ENCODE peak calls at places on chromosomes 11 and 22, in nine cellular contexts. Z is activated effector memory CD4-positive, alpha-beta T cell treated with anti-CD3 and anti-CD28 coated beads, Interleukin-2, amount 50 U/mL, for 16 hours; M is activated T-cell treated with anti-CD3 and anti-CD28 coated beads, Interleukin-2, amount 50 U/mL, for 24 hours; J is GM13976; Q is AML-193; W is bronchial epithelial cell; H is HL-60; P is GF-D8; C is activated CD8-positive, alpha-beta memory T cell treated with anti-CD3 and anti-CD28 coated beads for 1 hour. N is an unnamed sample.

GRCh38 chr11:20154381-20154780 is 5.9 kb downstream of the DBX1 start:
- DNase-seq in M (no peak), P (no peak), Q (no peak), C (no peak), Z (no peak), W (peak), H (no peak), J (no peak), N (no peak)

GRCh38 chr11:86151188-86152005 is 82.5 kb upstream of the PICALM start:
- DNase-seq in Z (no peak), P (peak), Q (peak), W (peak), H (peak), C (no peak), J (no peak), M (no peak), N (peak)

GRCh38 chr11:47004595-47005033 is 68.1 kb downstream of the CSTPP1 start:
- DNase-seq in P (peak), Z (no peak), H (peak), W (peak), M (no peak), Q (peak), J (no peak), C (no peak), N (peak)

GRCh38 chr11:100329352-100329751 is 357.7 kb upstream of the ARHGAP42 start:
- DNase-seq in J (no peak), P (no peak), W (peak), Q (no peak), H (no peak), Z (no peak), C (no peak), M (no peak), N (no peak)

GRCh38 chr11:94457118-94458029 is 36.3 kb downstream of the MRE11 start:
- DNase-seq in P (no peak), J (peak), Z (no peak), H (no peak), W (peak), M (no peak), C (no peak), Q (no peak), N (no peak)

GRCh38 chr11:46391578-46392420 is at the start of gene CHRM4:
- DNase-seq in M (peak), W (no peak), C (no peak), P (no peak), Q (no peak), H (no peak), Z (no peak), J (peak), N (no peak)

GRCh38 chr11:117483372-117483771 is 155.7 kb downstream of the CEP164 start:
- DNase-seq in P (no peak), W (no peak), J (no peak), M (no peak), C (no peak), H (no peak), Q (no peak), Z (no peak), N (no peak)

GRCh38 chr11:45913514-45913913 is 4.2 kb downstream of the PEX16 start:
- DNase-seq in W (no peak), M (no peak), P (no peak), Z (no peak), Q (no peak), J (no peak), C (no peak), H (no peak), N (no peak)

GRCh38 chr11:107576497-107577086 is 11.1 kb upstream of the ALKBH8 start:
- DNase-seq in M (peak), H (no peak), W (peak), Q (peak), P (peak), J (peak), C (peak), Z (peak), N (peak)

GRCh38 chr11:27926981-27927481 is 180.9 kb downstream of the KIF18A start:
- DNase-seq in W (peak), P (peak), C (no peak), J (no peak), Z (no peak), Q (peak), H (peak), M (no peak), N (peak)

GRCh38 chr22:27596133-27596905 is 205.2 kb downstream of the MN1 start:
- DNase-seq in C (no peak), Z (no peak), M (no peak), W (no peak), Q (no peak), J (no peak), P (no peak), H (no peak), N (no peak)

GRCh38 chr22:31089101-31090100 is 8.3 kb downstream of the SMTN start:
- DNase-seq in C (peak), M (peak), J (peak), Q (peak), Z (peak), P (no peak), W (no peak), H (no peak), N (no peak)

GRCh38 chr22:21074092-21074715 is 28.5 kb downstream of the LRRC74B start:
- DNase-seq in M (no peak), Q (peak), J (no peak), Z (no peak), H (peak), P (no peak), W (peak), C (no peak), N (no peak)

GRCh38 chr11:79626135-79626748 is 185.4 kb upstream of the TENM4 start:
- DNase-seq in H (no peak), W (peak), Q (peak), M (no peak), Z (no peak), C (no peak), J (no peak), P (peak), N (no peak)

GRCh38 chr11:92225563-92226308 is 1.1 kb downstream of the FAT3 start:
- DNase-seq in P (no peak), W (no peak), J (peak), C (no peak), Q (no peak), H (no peak), M (no peak), Z (no peak), N (no peak)

GRCh38 chr22:41367680-41368542 is 13.8 kb upstream of the TEF start:
- DNase-seq in W (peak), H (peak), P (peak), M (no peak), Z (no peak), C (no peak), Q (no peak), J (no peak), N (no peak)

GRCh38 chr11:117171007-117171647 is 7.4 kb upstream of the SIDT2 start:
- DNase-seq in J (no peak), Q (no peak), H (no peak), Z (no peak), M (no peak), P (no peak), C (no peak), W (peak), N (no peak)

GRCh38 chr11:134359646-134360045 is 27.9 kb downstream of the GLB1L2 start:
- DNase-seq in Q (no peak), C (no peak), Z (no peak), H (no peak), M (no peak), P (no peak), J (no peak), W (no peak), N (no peak)

GRCh38 chr11:47189100-47189834 is 3.0 kb upstream of the PACSIN3 start:
- DNase-seq in W (peak), H (no peak), J (no peak), C (no peak), P (no peak), Z (no peak), M (no peak), Q (no peak), N (no peak)

GRCh38 chr22:36467946-36468345 is 13.5 kb downstream of the TXN2 start:
- DNase-seq in P (peak), Z (no peak), M (no peak), H (peak), J (no peak), Q (peak), C (no peak), W (peak), N (peak)

GRCh38 chr22:43566561-43567332 is 154.9 kb downstream of the MPPED1 start:
- DNase-seq in W (no peak), H (no peak), C (no peak), J (no peak), Z (no peak), Q (no peak), P (no peak), M (no peak), N (no peak)

GRCh38 chr22:32336185-32336603 is 21.5 kb upstream of the RFPL3 start:
- DNase-seq in M (no peak), W (no peak), P (no peak), Z (no peak), C (no peak), J (no peak), Q (no peak), H (no peak), N (no peak)

GRCh38 chr22:43131773-43132501 is 11.3 kb downstream of the MCAT start:
- DNase-seq in Q (no peak), M (no peak), H (no peak), Z (no peak), P (no peak), W (no peak), C (no peak), J (no peak), N (no peak)

GRCh38 chr11:952406-953385 is 27.0 kb downstream of the AP2A2 start:
- DNase-seq in Z (no peak), W (no peak), P (no peak), H (no peak), J (no peak), M (no peak), Q (no peak), C (no peak), N (no peak)

GRCh38 chr11:78742430-78742829 is 167.8 kb upstream of the NARS2 start:
- DNase-seq in W (peak), Z (no peak), C (no peak), Q (no peak), M (no peak), P (no peak), J (no peak), H (no peak), N (no peak)

GRCh38 chr11:131063638-131064037 is 147.4 kb upstream of the SNX19 start:
- DNase-seq in W (no peak), M (no peak), Q (no peak), C (no peak), P (no peak), Z (no peak), H (no peak), J (no peak), N (no peak)

GRCh38 chr11:66035653-66036333 is 9.5 kb upstream of the CATSPER1 start:
- DNase-seq in H (no peak), M (no peak), Z (no peak), C (no peak), W (no peak), Q (no peak), P (no peak), J (peak), N (no peak)

GRCh38 chr11:129856036-129856435 is 39.3 kb downstream of the NFRKB start:
- DNase-seq in M (no peak), C (no peak), P (no peak), Z (no peak), Q (no peak), W (no peak), H (no peak), J (no peak), N (no peak)